ENCODE peak calls at places on chromosomes 1 and 21, in seven cellular contexts. Z, J, R, M, C, Y and N are unnamed samples.

GRCh38 chr1:228830954-228831481 is 95.7 kb downstream of the RHOU start:
- DNase-seq in Z (no peak), J (peak; percentile 30), R (peak; percentile 25), M (no peak), C (peak; percentile 45), Y (no peak), N (peak; percentile 21)

GRCh38 chr21:42508371-42508770 is 5.3 kb upstream of the SLC37A1 start:
- DNase-seq in Z (no peak), J (no peak), R (no peak), M (no peak), C (no peak), Y (no peak), N (no peak)

GRCh38 chr21:33801424-33802405 is 113.9 kb downstream of the ATP5PO start:
- DNase-seq in Z (no peak), J (peak; percentile 26), R (peak; percentile 43), M (no peak), C (peak; percentile 43), Y (no peak), N (peak; percentile 24)

GRCh38 chr21:39373634-39374033 is 24.7 kb upstream of the HMGN1 start:
- DNase-seq in Z (no peak), J (peak; percentile 46), R (no peak), M (no peak), C (peak; percentile 36), Y (no peak), N (no peak)

GRCh38 chr1:55427576-55427975 is 212.4 kb upstream of the USP24 start:
- DNase-seq in Z (no peak), J (no peak), R (no peak), M (no peak), C (no peak), Y (no peak), N (no peak)

GRCh38 chr1:25549273-25550154 is 6.1 kb downstream of the LDLRAP1 start:
- DNase-seq in Z (no peak), J (peak; percentile 37), R (peak; percentile 67), M (no peak), C (no peak), Y (peak; percentile 85), N (no peak)

GRCh38 chr1:93907718-93908117 is 1.5 kb downstream of the GCLM start:
- DNase-seq in Z (peak; percentile 29), J (peak; percentile 76), R (peak; percentile 38), M (no peak), C (peak; percentile 51), Y (no peak), N (no peak)

GRCh38 chr1:21868941-21869454 is 56.9 kb downstream of the LDLRAD2 start:
- DNase-seq in Z (no peak), J (no peak), R (no peak), M (no peak), C (no peak), Y (no peak), N (no peak)

GRCh38 chr1:27057801-27058647 is 45.4 kb upstream of the TENT5B start:
- DNase-seq in Z (no peak), J (peak; percentile 20), R (no peak), M (no peak), C (peak; percentile 18), Y (peak; percentile 38), N (no peak)

GRCh38 chr1:198143797-198144196 is 13.0 kb upstream of the NEK7 start:
- DNase-seq in Z (no peak), J (no peak), R (no peak), M (no peak), C (no peak), Y (no peak), N (no peak)

GRCh38 chr1:237181731-237182317 is 139.8 kb downstream of the RYR2 start:
- DNase-seq in Z (no peak), J (no peak), R (no peak), M (peak; percentile 38), C (peak; percentile 35), Y (no peak), N (no peak)

GRCh38 chr1:155984341-155984740 is 6.0 kb upstream of the ARHGEF2 start:
- DNase-seq in Z (no peak), J (no peak), R (peak; percentile 63), M (no peak), C (no peak), Y (no peak), N (no peak)

GRCh38 chr21:14877581-14878228 is 187.1 kb downstream of the NRIP1 start:
- DNase-seq in Z (no peak), J (peak; percentile 58), R (no peak), M (no peak), C (peak; percentile 47), Y (no peak), N (no peak)

GRCh38 chr1:95034506-95034905 is 38.2 kb downstream of the ALG14 start:
- DNase-seq in Z (no peak), J (no peak), R (no peak), M (no peak), C (no peak), Y (no peak), N (no peak)

GRCh38 chr1:173208146-173208545 is 1.0 kb upstream of the TNFSF4 start:
- DNase-seq in Z (no peak), J (no peak), R (no peak), M (no peak), C (no peak), Y (no peak), N (no peak)

GRCh38 chr1:173202430-173203145 is 4.5 kb downstream of the TNFSF4 start:
- DNase-seq in Z (no peak), J (peak; percentile 93), R (peak; percentile 18), M (no peak), C (peak; percentile 92), Y (peak; percentile 38), N (peak; percentile 69)

GRCh38 chr1:173204693-173205092 is 2.4 kb downstream of the TNFSF4 start:
- DNase-seq in Z (no peak), J (no peak), R (no peak), M (no peak), C (peak; percentile 15), Y (no peak), N (no peak)

GRCh38 chr1:173206816-173207595 is at the start of gene TNFSF4:
- DNase-seq in Z (no peak), J (peak; percentile 90), R (peak; percentile 10), M (no peak), C (peak; percentile 71), Y (peak; percentile 26), N (no peak)

DNA sequence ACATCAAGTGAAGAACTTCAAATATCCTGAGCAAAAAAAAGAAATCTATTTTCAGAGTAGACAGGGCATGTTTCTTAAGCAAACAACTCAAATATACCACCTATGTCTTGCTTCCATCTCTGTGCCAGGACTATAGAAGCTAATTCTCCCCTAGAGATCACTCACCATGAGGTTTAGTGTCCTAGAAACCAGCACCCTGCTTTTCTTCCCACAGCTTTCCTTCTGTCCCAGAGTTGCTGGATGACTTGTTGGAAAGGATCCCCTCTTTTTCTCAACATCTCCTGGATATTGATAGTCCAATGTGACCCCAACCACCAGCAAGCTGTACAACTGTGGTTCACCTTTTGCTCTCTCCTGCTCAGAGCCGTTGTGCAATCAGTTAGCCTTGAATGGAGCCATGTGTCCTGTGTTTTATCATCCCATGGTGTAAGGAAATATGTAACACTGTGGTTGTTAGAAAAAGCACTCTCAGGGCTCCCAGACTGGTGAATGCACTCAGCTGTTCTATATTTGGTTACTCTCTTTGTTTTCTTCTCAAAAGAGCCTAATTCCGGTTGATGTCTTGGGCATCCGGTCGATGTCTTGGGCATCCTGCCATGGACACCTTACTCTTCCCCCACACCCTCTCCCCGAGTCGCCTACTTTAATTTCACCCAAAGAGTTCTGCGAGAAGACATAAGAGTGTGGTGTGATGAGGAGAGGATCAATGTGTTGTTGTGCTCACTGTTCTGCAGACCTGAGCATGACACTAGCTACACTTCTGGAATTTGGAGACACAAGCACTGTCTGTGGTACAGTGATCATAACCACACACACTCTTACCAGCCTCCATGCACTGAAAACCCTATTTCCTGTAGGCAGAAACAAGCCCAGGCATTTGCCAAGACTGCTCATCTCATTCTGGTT is 1.7 kb downstream of the TNFSF4 start:
- DNase-seq in Z (peak; percentile 54), J (peak; percentile 87), R (peak; percentile 28), M (no peak), C (peak; percentile 91), Y (no peak), N (no peak)
- H3K4me3 ChIP-seq in Z (no peak overlapping the region), J (no peak overlapping the region), R (no peak overlapping the region), M (no peak overlapping the region), C (no peak overlapping the region), Y (no peak overlapping the region), N (no peak overlapping the region)

DNA sequence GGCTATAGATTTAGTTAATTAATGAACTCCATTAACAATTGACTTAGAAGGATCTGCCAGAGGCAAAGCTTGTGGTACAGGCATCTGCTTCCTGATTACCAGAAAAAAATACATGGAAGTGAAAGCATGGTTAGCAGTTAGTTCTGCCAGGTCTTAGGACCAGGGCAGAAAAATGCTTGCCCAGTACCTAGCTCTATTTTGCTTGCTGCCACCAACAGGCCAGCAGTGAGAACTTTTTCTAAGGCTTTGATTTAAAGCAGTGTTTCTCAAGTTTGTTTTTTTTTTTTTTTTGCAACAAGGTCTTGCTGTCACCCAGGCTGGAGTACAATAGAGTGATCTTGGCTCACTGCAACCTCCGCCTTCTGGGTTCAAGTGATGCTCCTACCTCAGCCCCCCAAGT is 16.4 kb upstream of the MTF1 start:
- DNase-seq in Z (no peak), J (no peak), R (no peak), M (no peak), C (no peak), Y (no peak), N (no peak)
- TF ChIP-seq CTCF in Z (no peak), J (no peak), R (no peak), M (no peak), C (no peak), Y (no peak), N (peak; percentile 13)

GRCh38 chr1:43570784-43571183 is 40.1 kb downstream of the PTPRF start:
- DNase-seq in Z (no peak), J (no peak), R (no peak), M (no peak), C (no peak), Y (no peak), N (no peak)

GRCh38 chr1:43572084-43572483 is 41.4 kb downstream of the PTPRF start:
- DNase-seq in Z (no peak), J (no peak), R (no peak), M (no peak), C (no peak), Y (no peak), N (no peak)

GRCh38 chr1:43570307-43570706 is 39.6 kb downstream of the PTPRF start:
- DNase-seq in Z (no peak), J (no peak), R (no peak), M (no peak), C (no peak), Y (no peak), N (no peak)

GRCh38 chr1:43573066-43573799 is 42.5 kb downstream of the PTPRF start:
- DNase-seq in Z (no peak), J (no peak), R (no peak), M (no peak), C (no peak), Y (no peak), N (no peak)

DNA sequence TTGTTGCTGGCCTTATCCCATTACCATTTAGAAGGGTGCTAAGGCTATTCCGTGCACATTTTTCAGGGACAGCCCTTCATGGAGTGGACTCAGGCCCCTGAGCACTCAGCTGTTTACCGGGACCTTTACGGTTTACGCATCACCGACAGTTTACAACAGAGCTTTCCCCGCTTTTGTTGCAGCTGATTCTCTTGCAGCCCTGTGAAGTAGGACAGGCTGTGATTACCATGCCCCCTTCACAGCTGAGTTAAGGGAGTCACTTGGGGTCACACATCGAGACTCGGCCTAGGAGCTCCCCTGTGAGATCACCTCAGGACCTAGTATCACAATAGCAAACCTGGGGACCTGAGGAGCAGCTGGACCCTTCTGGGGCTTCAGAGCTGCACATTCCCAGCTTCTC is 41.9 kb downstream of the PTPRF start:
- DNase-seq in Z (no peak), J (no peak), R (no peak), M (no peak), C (no peak), Y (no peak), N (no peak)
- H3K4me3 ChIP-seq in Z (no peak overlapping the region), J (no peak overlapping the region), R (no peak overlapping the region), M (no peak overlapping the region), C (no peak overlapping the region), Y (no peak overlapping the region), N (no peak overlapping the region)

GRCh38 chr1:44294588-44295007 is 60.5 kb downstream of the ERI3 start:
- DNase-seq in Z (peak; percentile 39), J (peak; percentile 92), R (peak; percentile 34), M (no peak), C (peak; percentile 76), Y (peak; percentile 76), N (peak; percentile 38)
- TF ChIP-seq CTCF in Z (no peak), J (peak; percentile 63), R (peak; percentile 20), M (no peak), C (peak; percentile 43), Y (peak; percentile 56), N (peak; percentile 51)